ENCODE peak calls at places on chromosomes 7 and 10, in four cellular contexts. B is posterior cingulate gyrus, W is NCI-H1092, N is kidney glomerular epithelial cell. T is an unnamed sample.

GRCh38 chr7:106257752-106258151 is 27.0 kb downstream of the NAMPT start:
- DNase-seq in B (no peak), W (no peak), N (no peak), T (no peak)

GRCh38 chr7:41861642-41862041 is 158.8 kb upstream of the INHBA start:
- DNase-seq in B (no peak), W (no peak), N (no peak), T (no peak)

GRCh38 chr10:108911814-108912541 is 1011.3 kb downstream of the XPNPEP1 start:
- DNase-seq in B (peak; percentile 63), W (no peak), N (peak; percentile 83), T (no peak)

GRCh38 chr7:150769768-150770167 is 30.4 kb downstream of the TMEM176B start:
- DNase-seq in B (no peak), W (no peak), N (no peak), T (no peak)

GRCh38 chr7:19970514-19970913 is 197.1 kb upstream of the TMEM196 start:
- DNase-seq in B (no peak), W (no peak), N (no peak), T (no peak)

GRCh38 chr10:46556515-46557318 is at the start of gene GPRIN2:
- DNase-seq in B (peak; percentile 7), W (no peak), N (peak; percentile 35), T (no peak)

GRCh38 chr7:17530741-17531417 is 232.4 kb downstream of the AHR start:
- DNase-seq in B (no peak), W (no peak), N (no peak), T (no peak)

GRCh38 chr7:115968166-115968565 is 62.4 kb downstream of the TFEC start:
- DNase-seq in B (no peak), W (no peak), N (no peak), T (no peak)

GRCh38 chr10:43594944-43595589 is 11.2 kb upstream of the ZNF485 start:
- DNase-seq in B (no peak), W (no peak), N (peak; percentile 18), T (no peak)

GRCh38 chr10:125961743-125962142 is 65.4 kb downstream of the FANK1 start:
- DNase-seq in B (no peak), W (no peak), N (no peak), T (no peak)

GRCh38 chr7:22357311-22358175 is 589 bp upstream of the RAPGEF5 start:
- DNase-seq in B (no peak), W (no peak), N (peak; percentile 83), T (no peak)

GRCh38 chr10:108452483-108453060 is 1288.1 kb upstream of the SORCS1 start:
- DNase-seq in B (no peak), W (no peak), N (no peak), T (no peak)

GRCh38 chr10:114174462-114175190 is 623 bp upstream of the CCDC186 start:
- DNase-seq in B (peak; percentile 12), W (peak; percentile 12), N (peak; percentile 79), T (no peak)

GRCh38 chr7:16637279-16637795 is 8.2 kb downstream of the ANKMY2 start:
- DNase-seq in B (no peak), W (no peak), N (no peak), T (no peak)

GRCh38 chr7:146116452-146117219 is at the start of gene CNTNAP2:
- DNase-seq in B (peak; percentile 62), W (peak; percentile 79), N (no peak), T (no peak)

GRCh38 chr10:113273877-113274829 is 278.7 kb upstream of the HABP2 start:
- DNase-seq in B (no peak), W (no peak), N (no peak), T (no peak)

GRCh38 chr7:2641406-2642393 is 9.9 kb downstream of the TTYH3 start:
- DNase-seq in B (peak; percentile 85), W (no peak), N (peak; percentile 91), T (no peak)

GRCh38 chr10:2122431-2123124 is 385.3 kb upstream of the ADARB2 start:
- DNase-seq in B (no peak), W (no peak), N (peak; percentile 53), T (no peak)

GRCh38 chr10:79938728-79939380 is 10.1 kb downstream of the SFTPD start:
- DNase-seq in B (no peak), W (no peak), N (no peak), T (peak; percentile 52)

GRCh38 chr7:142714375-142714774 is 34.9 kb upstream of the PRSS1 start:
- DNase-seq in B (no peak), W (no peak), N (no peak), T (no peak)

GRCh38 chr7:80521809-80522208 is 9.9 kb upstream of the GNAT3 start:
- DNase-seq in B (no peak), W (no peak), N (no peak), T (no peak)

GRCh38 chr7:154931906-154932305 is 71.0 kb downstream of the PAXIP1 start:
- DNase-seq in B (no peak), W (no peak), N (peak; percentile 21), T (no peak)

GRCh38 chr10:36717118-36717517 is 408.3 kb upstream of the ANKRD30A start:
- DNase-seq in B (no peak), W (no peak), N (no peak), T (no peak)

GRCh38 chr10:75565286-75566251 is 134.1 kb downstream of the LRMDA start:
- DNase-seq in B (no peak), W (no peak), N (no peak), T (no peak)